ENCODE peak calls at places on chromosomes 11 and 22, in four cellular contexts. M is ovary, R is fibroblast of mammary gland, Z is vagina. P is an unnamed sample.

GRCh38 chr11:130476922-130477491 is 28.6 kb downstream of the ADAMTS15 start:
- DNase-seq in M (no peak), R (peak), Z (no peak), P (peak)

GRCh38 chr11:19087658-19088057 is 27.1 kb upstream of the MRGPRX2 start:
- DNase-seq in M (no peak), R (peak), Z (no peak), P (no peak)

GRCh38 chr11:108511851-108512474 is 13.8 kb upstream of the POGLUT3 start:
- DNase-seq in M (no peak), R (peak), Z (no peak), P (no peak)

GRCh38 chr11:76148941-76149613 is 57.2 kb downstream of the WNT11 start:
- DNase-seq in M (no peak), R (no peak), Z (no peak), P (no peak)

GRCh38 chr22:25393121-25393805 is 171.2 kb upstream of the GRK3 start:
- DNase-seq in M (no peak), R (no peak), Z (no peak), P (peak)

GRCh38 chr22:27842236-27842993 is 40.9 kb upstream of the MN1 start:
- DNase-seq in M (no peak), R (no peak), Z (peak), P (no peak)

GRCh38 chr11:34345991-34346480 is 11.8 kb downstream of the ABTB2 start:
- DNase-seq in M (no peak), R (peak), Z (peak), P (peak)

GRCh38 chr11:1179641-1180040 is 21.9 kb downstream of the MUC5AC start:
- DNase-seq in M (no peak), R (no peak), Z (no peak), P (peak)

GRCh38 chr22:46794491-46794890 is 32.0 kb downstream of the TBC1D22A start:
- DNase-seq in M (no peak), R (no peak), Z (no peak), P (peak)

GRCh38 chr11:126547691-126548090 is 192.2 kb downstream of the ST3GAL4 start:
- DNase-seq in M (no peak), R (no peak), Z (no peak), P (no peak)

GRCh38 chr22:31995046-31995445 is 48.0 kb upstream of the SLC5A1 start:
- DNase-seq in M (no peak), R (no peak), Z (no peak), P (no peak)

GRCh38 chr22:17400305-17400704 is 31.0 kb downstream of the CECR2 start:
- DNase-seq in M (no peak), R (no peak), Z (no peak), P (no peak)

GRCh38 chr11:114095899-114096298 is 36.4 kb downstream of the ZBTB16 start:
- DNase-seq in M (no peak), R (no peak), Z (no peak), P (no peak)

GRCh38 chr11:45906096-45906682 is 882 bp downstream of the FREY1 start:
- DNase-seq in M (no peak), R (no peak), Z (no peak), P (no peak)

GRCh38 chr22:17943533-17944204 is 80.7 kb downstream of the MICAL3 start:
- DNase-seq in M (no peak), R (no peak), Z (no peak), P (no peak)

GRCh38 chr22:47787501-47788227 is 1025.2 kb downstream of the TBC1D22A start:
- DNase-seq in M (no peak), R (no peak), Z (peak), P (no peak)

GRCh38 chr11:61844909-61845565 is 16.9 kb downstream of the FADS2 start:
- DNase-seq in M (no peak), R (no peak), Z (no peak), P (no peak)

GRCh38 chr22:21074092-21074715 is 28.5 kb downstream of the LRRC74B start:
- DNase-seq in M (no peak), R (peak), Z (no peak), P (no peak)

GRCh38 chr11:15006139-15006759 is 34.1 kb upstream of the CALCA start:
- DNase-seq in M (no peak), R (peak), Z (no peak), P (no peak)

GRCh38 chr11:44334356-44335004 is 24.5 kb upstream of the ALX4 start:
- DNase-seq in M (no peak), R (no peak), Z (no peak), P (no peak)

GRCh38 chr11:116782728-116783127 is 5.1 kb downstream of the ZPR1 start:
- DNase-seq in M (no peak), R (peak), Z (no peak), P (no peak)

GRCh38 chr11:118607401-118608267 is at the start of gene PHLDB1:
- DNase-seq in M (peak), R (peak), Z (peak), P (peak)

GRCh38 chr11:130190371-130190881 is 30.8 kb downstream of the ST14 start:
- DNase-seq in M (no peak), R (no peak), Z (no peak), P (no peak)

GRCh38 chr11:83520849-83521248 is 234.7 kb upstream of the CCDC90B start:
- DNase-seq in M (no peak), R (no peak), Z (no peak), P (no peak)

GRCh38 chr11:35289821-35290220 is 129.5 kb downstream of the SLC1A2 start:
- DNase-seq in M (no peak), R (peak), Z (no peak), P (no peak)

GRCh38 chr11:92770981-92771380 is 198.5 kb upstream of the MTNR1B start:
- DNase-seq in M (no peak), R (no peak), Z (no peak), P (no peak)

GRCh38 chr11:45585205-45585604 is 80.2 kb downstream of the CHST1 start:
- DNase-seq in M (no peak), R (no peak), Z (no peak), P (no peak)

GRCh38 chr11:104534268-104534667 is 364.0 kb downstream of the CASP12 start:
- DNase-seq in M (no peak), R (peak), Z (no peak), P (no peak)

DNA sequence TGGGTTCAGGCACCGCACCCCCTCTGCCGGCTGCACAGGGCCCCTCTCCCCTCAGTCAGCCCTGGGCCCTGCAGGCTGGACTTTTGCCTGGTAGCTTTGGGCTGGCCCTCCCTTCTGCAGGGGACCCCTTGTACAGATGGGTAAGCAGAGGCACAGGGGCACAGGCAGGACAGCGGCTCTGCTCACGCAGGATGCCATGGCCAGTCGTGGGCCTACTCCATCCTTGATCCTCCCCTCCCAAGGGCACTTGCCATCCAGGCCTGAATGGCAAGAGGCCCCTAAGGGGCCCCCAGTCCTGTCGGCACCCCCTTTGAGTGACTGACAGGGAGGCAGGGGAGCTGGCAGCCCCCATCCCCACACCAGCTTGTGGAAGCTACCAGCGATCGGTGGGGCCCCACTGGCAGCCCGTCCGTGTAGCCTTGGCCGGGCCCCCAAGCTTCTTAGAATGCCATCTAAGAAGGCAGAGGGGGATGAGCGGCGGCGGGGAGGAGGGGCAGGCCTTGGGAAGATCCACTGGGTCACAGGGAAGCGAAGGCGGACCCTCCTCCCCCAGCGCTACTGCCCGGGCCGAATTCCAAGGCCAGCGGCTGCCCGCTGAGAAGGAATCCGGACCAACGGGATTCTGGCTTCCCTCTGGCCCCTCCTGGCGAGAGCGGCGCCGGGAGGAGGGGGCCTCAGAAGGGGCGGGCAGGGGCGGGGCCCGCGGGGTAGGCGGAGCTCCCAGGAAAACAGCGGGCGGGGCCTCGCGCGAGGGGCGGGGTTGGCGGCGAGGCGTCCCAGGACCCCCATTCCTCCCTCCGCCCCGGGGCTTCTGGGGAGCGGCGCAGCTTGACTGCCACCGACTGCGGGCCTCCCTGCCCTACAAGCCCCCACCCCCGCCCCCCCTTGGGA is 6.8 kb upstream of the CHKA start:
- DNase-seq in M (peak), R (no peak), Z (no peak), P (peak)
- H3K4me3 ChIP-seq in M (peak), R (peak), Z (peak), P (peak)

GRCh38 chr22:35914357-35914664 is 114.3 kb downstream of the RBFOX2 start:
- DNase-seq in M (no peak), R (no peak), Z (no peak), P (no peak)
- H3K4me3 ChIP-seq in M (peak), R (no peak), Z (peak), P (peak)

GRCh38 chr11:31361743-31362142 is 7.8 kb downstream of the DCDC1 start:
- DNase-seq in M (no peak), R (no peak), Z (no peak), P (no peak)
- H3K4me3 ChIP-seq in M (no peak), R (no peak), Z (no peak), P (no peak)

GRCh38 chr11:128499613-128500213 is 87.6 kb downstream of the ETS1 start:
- DNase-seq in M (no peak), R (peak), Z (no peak), P (peak)
- H3K4me3 ChIP-seq in M (no peak), R (no peak), Z (no peak), P (peak)

GRCh38 chr11:123561046-123561781 is 93.2 kb downstream of the SCN3B start:
- DNase-seq in M (peak), R (peak), Z (no peak), P (peak)
- H3K4me3 ChIP-seq in M (no peak), R (no peak), Z (peak), P (no peak)

DNA sequence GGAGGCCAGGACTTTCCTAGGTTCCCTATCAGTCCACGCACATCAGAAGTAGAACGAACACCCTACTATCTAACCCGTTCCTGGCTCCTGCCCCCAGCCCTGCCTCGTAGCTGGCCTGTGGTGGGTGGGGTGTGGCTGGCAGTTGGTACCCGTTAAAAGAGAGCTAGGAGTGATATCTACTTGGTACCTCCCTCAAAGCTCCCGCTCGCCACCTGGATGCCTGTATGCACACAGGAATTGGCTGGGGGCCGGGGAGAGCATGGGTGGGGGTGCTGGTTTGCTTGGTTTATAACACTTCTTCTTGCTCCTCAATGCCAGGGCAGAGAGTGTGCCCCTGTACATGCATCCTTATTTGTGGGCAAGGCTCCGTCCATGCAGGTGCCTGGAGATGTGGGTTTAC is 14.0 kb upstream of the NECTIN1 start:
- DNase-seq in M (no peak), R (no peak), Z (no peak), P (no peak)
- H3K4me3 ChIP-seq in M (no peak), R (no peak), Z (no peak), P (no peak)

GRCh38 chr22:41415554-41415953 is 31.0 kb downstream of the TOB2 start:
- DNase-seq in M (no peak), R (no peak), Z (no peak), P (peak)
- H3K4me3 ChIP-seq in M (no peak), R (no peak), Z (no peak), P (no peak)

DNA sequence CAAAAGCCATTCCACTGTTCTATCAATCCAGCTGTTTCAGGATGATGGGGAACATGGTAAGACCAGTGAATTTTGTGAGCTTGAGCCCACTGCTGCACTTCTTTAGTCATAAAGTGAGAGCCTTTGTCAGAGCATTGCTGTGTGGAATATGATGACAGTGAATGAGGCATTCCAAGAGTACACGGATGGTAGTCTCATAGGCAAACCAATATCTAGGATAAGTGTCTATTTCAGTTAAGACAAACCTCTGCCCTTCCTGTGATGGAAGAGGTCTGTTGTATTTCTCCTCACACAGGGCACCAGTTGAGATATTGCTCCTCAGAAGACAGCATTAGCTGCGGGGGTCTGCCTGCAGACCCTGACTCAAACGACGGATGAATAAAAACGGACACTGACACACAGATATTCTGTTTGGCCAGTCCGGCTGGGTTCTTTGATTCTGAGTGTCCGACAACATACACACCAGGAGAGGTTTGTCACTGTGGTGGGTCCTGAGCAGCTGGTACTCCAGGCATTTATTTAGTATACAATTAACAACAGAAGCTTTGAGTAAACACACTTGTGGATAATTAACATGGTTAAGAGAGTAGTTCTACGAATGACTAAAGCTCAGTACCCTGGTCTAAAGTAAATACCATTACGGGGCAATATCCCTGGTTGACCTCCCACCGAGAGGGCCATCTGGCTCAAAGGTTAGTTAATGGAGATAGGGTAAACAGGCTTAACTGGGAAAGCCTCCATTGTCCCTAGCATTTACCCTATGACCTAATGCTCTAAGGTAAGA is 121.7 kb downstream of the ZNF280B start:
- DNase-seq in M (no peak), R (no peak), Z (peak), P (no peak)
- H3K4me3 ChIP-seq in M (no peak), R (no peak), Z (no peak), P (no peak)

GRCh38 chr11:2778630-2779498 is 79.1 kb upstream of the KCNQ1OT1 start:
- DNase-seq in M (peak), R (no peak), Z (peak), P (peak)

GRCh38 chr11:2777396-2777795 is 77.6 kb upstream of the KCNQ1OT1 start:
- DNase-seq in M (no peak), R (no peak), Z (peak), P (no peak)

GRCh38 chr11:2779499-2779980 is 79.7 kb upstream of the KCNQ1OT1 start:
- DNase-seq in M (no peak), R (no peak), Z (no peak), P (no peak)

GRCh38 chr11:2776351-2777061 is 76.7 kb upstream of the KCNQ1OT1 start:
- DNase-seq in M (peak), R (no peak), Z (peak), P (no peak)

DNA sequence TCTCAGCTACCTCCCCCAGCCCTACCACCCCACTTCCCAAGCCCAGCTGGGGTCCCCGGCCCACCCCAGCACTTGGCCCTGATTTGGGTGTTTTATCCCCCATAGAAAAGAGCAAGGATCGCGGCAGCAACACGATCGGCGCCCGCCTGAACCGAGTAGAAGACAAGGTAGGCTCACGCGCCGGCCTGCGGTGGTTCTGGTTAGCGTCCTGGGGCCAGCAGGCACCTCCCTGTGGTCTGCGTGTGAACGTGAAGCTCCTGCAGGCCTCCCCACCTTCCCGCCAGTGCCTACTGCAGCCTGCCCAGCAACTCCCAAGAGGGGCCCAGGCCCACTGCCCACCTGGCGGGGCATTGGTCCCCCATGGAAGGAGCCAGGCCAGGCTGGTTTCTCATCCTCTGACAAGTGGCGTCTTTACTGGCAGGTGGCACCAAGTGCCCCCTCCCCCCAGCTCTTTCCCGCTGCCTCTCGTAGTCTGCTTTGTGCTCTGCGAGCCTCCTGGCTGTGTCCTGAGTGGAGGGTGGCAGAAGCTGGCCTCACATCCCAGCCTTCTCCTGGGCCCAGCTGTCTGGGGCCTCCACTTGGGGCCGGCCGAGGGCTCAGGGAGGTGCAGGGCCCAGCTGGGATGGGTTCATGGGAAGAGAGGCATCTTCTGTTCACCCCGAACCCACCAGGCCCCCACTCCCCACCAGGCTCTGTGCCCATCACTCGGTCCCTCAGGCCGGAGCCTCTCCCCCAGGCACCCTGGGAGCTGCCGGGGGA is 78.3 kb upstream of the KCNQ1OT1 start:
- DNase-seq in M (peak), R (no peak), Z (peak), P (peak)
- H3K4me3 ChIP-seq in M (no peak), R (no peak), Z (peak), P (no peak)

P was measured in right cardiac atrium.